ENCODE peak calls at places on chromosomes 3 and 15, in four cellular contexts. C is ecto neural progenitor cell, O is posterior vena cava, E is HepG2. Y is an unnamed sample.

GRCh38 chr15:87949214-87949933 is 307.2 kb downstream of the NTRK3 start:
- DNase-seq in O (no peak), C (no peak), E (no peak), Y (no peak)

GRCh38 chr3:183572935-183573334 is 17.4 kb upstream of the KLHL6 start:
- DNase-seq in C (no peak), O (no peak), E (no peak), Y (no peak)

GRCh38 chr3:190606596-190606995 is 92.7 kb downstream of the IL1RAP start:
- DNase-seq in O (no peak), E (no peak), C (no peak), Y (no peak)

GRCh38 chr15:52102468-52102867 is 10.1 kb downstream of the BCL2L10 start:
- DNase-seq in O (no peak), C (no peak), E (no peak), Y (no peak)

GRCh38 chr3:31562525-31562924 is 29.8 kb downstream of the STT3B start:
- DNase-seq in O (peak), C (peak), E (no peak), Y (peak)

GRCh38 chr3:5036536-5036833 is 57.2 kb downstream of the BHLHE40 start:
- DNase-seq in O (no peak), E (no peak), C (no peak), Y (no peak)

GRCh38 chr3:77323616-77324015 is 283.7 kb downstream of the ROBO2 start:
- DNase-seq in O (no peak), E (peak), C (no peak), Y (no peak)

GRCh38 chr15:49040151-49040550 is 6.1 kb downstream of the SECISBP2L start:
- DNase-seq in C (no peak), O (no peak), E (no peak), Y (no peak)

GRCh38 chr3:72633101-72633500 is 215.1 kb downstream of the SHQ1 start:
- DNase-seq in C (no peak), E (no peak), O (no peak), Y (no peak)